ENCODE peak calls at places on chromosomes 13 and 19, in five cellular contexts. One of them, this sample, is unnamed.

GRCh38 chr19:50531171-50531612 is 17.5 kb upstream of the ASPDH start:
- DNase-seq in A549: no peak
- DNase-seq in C1 segment of cervical spinal cord: no peak
- DNase-seq in stimulated activated CD4-positive, alpha-beta T cell treated with anti-CD3 and anti-CD28 coated beads, Interleukin-12 subunit alpha, Interleukin-12 subunit beta, amount 100 ng/mL, for 24 hours: no peak
- DNase-seq in T1000: no peak
- DNase-seq in this sample: peak

GRCh38 chr19:23699521-23699860 is 12.5 kb upstream of the ZNF675 start:
- DNase-seq in C1 segment of cervical spinal cord: no peak
- DNase-seq in stimulated activated CD4-positive, alpha-beta T cell treated with anti-CD3 and anti-CD28 coated beads, Interleukin-12 subunit alpha, Interleukin-12 subunit beta, amount 100 ng/mL, for 24 hours: no peak
- DNase-seq in T1000: no peak
- DNase-seq in A549: no peak
- DNase-seq in this sample: no peak

GRCh38 chr13:108176685-108177274 is 38.6 kb downstream of the LIG4 start:
- DNase-seq in A549: peak
- DNase-seq in T1000: no peak
- DNase-seq in C1 segment of cervical spinal cord: no peak
- DNase-seq in stimulated activated CD4-positive, alpha-beta T cell treated with anti-CD3 and anti-CD28 coated beads, Interleukin-12 subunit alpha, Interleukin-12 subunit beta, amount 100 ng/mL, for 24 hours: peak
- DNase-seq in this sample: no peak

GRCh38 chr19:39070888-39071287 is 13.3 kb upstream of the ACP7 start:
- DNase-seq in A549: peak
- DNase-seq in stimulated activated CD4-positive, alpha-beta T cell treated with anti-CD3 and anti-CD28 coated beads, Interleukin-12 subunit alpha, Interleukin-12 subunit beta, amount 100 ng/mL, for 24 hours: no peak
- DNase-seq in C1 segment of cervical spinal cord: no peak
- DNase-seq in T1000: peak
- DNase-seq in this sample: no peak

GRCh38 chr19:40529093-40529954 is 47.3 kb upstream of the SHKBP1 start:
- DNase-seq in A549: peak
- DNase-seq in stimulated activated CD4-positive, alpha-beta T cell treated with anti-CD3 and anti-CD28 coated beads, Interleukin-12 subunit alpha, Interleukin-12 subunit beta, amount 100 ng/mL, for 24 hours: peak
- DNase-seq in C1 segment of cervical spinal cord: peak
- DNase-seq in T1000: peak
- DNase-seq in this sample: peak

GRCh38 chr19:49363265-49364082 is at the start of gene DKKL1:
- DNase-seq in A549: peak
- DNase-seq in stimulated activated CD4-positive, alpha-beta T cell treated with anti-CD3 and anti-CD28 coated beads, Interleukin-12 subunit alpha, Interleukin-12 subunit beta, amount 100 ng/mL, for 24 hours: peak
- DNase-seq in T1000: peak
- DNase-seq in C1 segment of cervical spinal cord: peak
- DNase-seq in this sample: no peak

GRCh38 chr13:91058066-91058465 is 289.4 kb upstream of the MIR17HG start:
- DNase-seq in stimulated activated CD4-positive, alpha-beta T cell treated with anti-CD3 and anti-CD28 coated beads, Interleukin-12 subunit alpha, Interleukin-12 subunit beta, amount 100 ng/mL, for 24 hours: no peak
- DNase-seq in A549: peak
- DNase-seq in C1 segment of cervical spinal cord: no peak
- DNase-seq in T1000: no peak
- DNase-seq in this sample: no peak

GRCh38 chr19:7729831-7730285 is 2.1 kb downstream of the CLEC4G start:
- DNase-seq in T1000: no peak
- DNase-seq in C1 segment of cervical spinal cord: no peak
- DNase-seq in A549: no peak
- DNase-seq in stimulated activated CD4-positive, alpha-beta T cell treated with anti-CD3 and anti-CD28 coated beads, Interleukin-12 subunit alpha, Interleukin-12 subunit beta, amount 100 ng/mL, for 24 hours: no peak
- DNase-seq in this sample: peak

GRCh38 chr13:52846567-52847321 is 1.7 kb downstream of the PCDH8 start:
- DNase-seq in C1 segment of cervical spinal cord: peak
- DNase-seq in T1000: no peak
- DNase-seq in A549: no peak
- DNase-seq in stimulated activated CD4-positive, alpha-beta T cell treated with anti-CD3 and anti-CD28 coated beads, Interleukin-12 subunit alpha, Interleukin-12 subunit beta, amount 100 ng/mL, for 24 hours: no peak
- DNase-seq in this sample: no peak

GRCh38 chr19:13856530-13856929 is 20.4 kb upstream of the NANOS3 start:
- DNase-seq in stimulated activated CD4-positive, alpha-beta T cell treated with anti-CD3 and anti-CD28 coated beads, Interleukin-12 subunit alpha, Interleukin-12 subunit beta, amount 100 ng/mL, for 24 hours: no peak
- DNase-seq in T1000: no peak
- DNase-seq in A549: no peak
- DNase-seq in C1 segment of cervical spinal cord: no peak
- DNase-seq in this sample: no peak

GRCh38 chr19:35592226-35592625 is 6.3 kb downstream of the PMIS2 start:
- DNase-seq in T1000: no peak
- DNase-seq in C1 segment of cervical spinal cord: no peak
- DNase-seq in stimulated activated CD4-positive, alpha-beta T cell treated with anti-CD3 and anti-CD28 coated beads, Interleukin-12 subunit alpha, Interleukin-12 subunit beta, amount 100 ng/mL, for 24 hours: no peak
- DNase-seq in A549: peak
- DNase-seq in this sample: no peak

GRCh38 chr13:40758811-40759210 is 12.2 kb downstream of the MRPS31 start:
- DNase-seq in C1 segment of cervical spinal cord: no peak
- DNase-seq in A549: no peak
- DNase-seq in T1000: no peak
- DNase-seq in stimulated activated CD4-positive, alpha-beta T cell treated with anti-CD3 and anti-CD28 coated beads, Interleukin-12 subunit alpha, Interleukin-12 subunit beta, amount 100 ng/mL, for 24 hours: no peak
- DNase-seq in this sample: no peak

GRCh38 chr19:33472696-33473624 is 48.6 kb downstream of the PEPD start:
- DNase-seq in T1000: peak
- DNase-seq in stimulated activated CD4-positive, alpha-beta T cell treated with anti-CD3 and anti-CD28 coated beads, Interleukin-12 subunit alpha, Interleukin-12 subunit beta, amount 100 ng/mL, for 24 hours: no peak
- DNase-seq in C1 segment of cervical spinal cord: no peak
- DNase-seq in A549: peak
- DNase-seq in this sample: no peak

GRCh38 chr19:44345969-44346368 is 10.5 kb downstream of the ZNF112 start:
- DNase-seq in T1000: no peak
- DNase-seq in C1 segment of cervical spinal cord: no peak
- DNase-seq in A549: no peak
- DNase-seq in stimulated activated CD4-positive, alpha-beta T cell treated with anti-CD3 and anti-CD28 coated beads, Interleukin-12 subunit alpha, Interleukin-12 subunit beta, amount 100 ng/mL, for 24 hours: no peak
- DNase-seq in this sample: no peak

GRCh38 chr19:2774083-2774679 is 8.9 kb downstream of the SGTA start:
- DNase-seq in C1 segment of cervical spinal cord: no peak
- DNase-seq in stimulated activated CD4-positive, alpha-beta T cell treated with anti-CD3 and anti-CD28 coated beads, Interleukin-12 subunit alpha, Interleukin-12 subunit beta, amount 100 ng/mL, for 24 hours: no peak
- DNase-seq in T1000: no peak
- DNase-seq in A549: no peak
- DNase-seq in this sample: no peak

This sample was measured in NCI-H1417.